ENCODE peak calls at places on chromosome 19, in six cellular contexts. R, C, J, H, B and Q are unnamed samples. For H3K4me1, the result is how much of the 10 kb centered on the place peaks cover.

GRCh38 chr19:49210108-49210900 is 52.7 kb downstream of the TRPM4 start:
- DNase-seq in R (peak), C (no peak), J (no peak), H (peak), B (peak), Q (peak)

GRCh38 chr19:7550987-7551761 is 15.7 kb downstream of the PNPLA6 start:
- DNase-seq in R (peak), C (no peak), J (peak), H (peak), B (peak), Q (peak)

GRCh38 chr19:50510121-50510670 is 795 bp downstream of the JOSD2 start:
- DNase-seq in R (no peak), C (no peak), J (no peak), H (no peak), B (no peak), Q (peak)

GRCh38 chr19:41746593-41747227 is 8.6 kb upstream of the CEACAM6 start:
- DNase-seq in R (peak), C (no peak), J (peak), H (no peak), B (peak), Q (no peak)

GRCh38 chr19:4474504-4475136 is 2.5 kb downstream of the HDGFL2 start:
- DNase-seq in R (peak), C (no peak), J (peak), H (no peak), B (no peak), Q (no peak)

GRCh38 chr19:46466536-46467199 is 4.7 kb downstream of the PNMA8A start:
- DNase-seq in R (peak), C (no peak), J (peak), H (peak), B (no peak), Q (peak)

GRCh38 chr19:43486412-43486811 is 18.1 kb downstream of the PHLDB3 start:
- DNase-seq in R (no peak), C (no peak), J (no peak), H (no peak), B (no peak), Q (no peak)

GRCh38 chr19:23957660-23958281 is 43.1 kb downstream of the ZNF726 start:
- DNase-seq in R (no peak), C (no peak), J (peak), H (no peak), B (peak), Q (no peak)

GRCh38 chr19:4742717-4743646 is 19.3 kb upstream of the DPP9 start:
- DNase-seq in R (no peak), C (no peak), J (no peak), H (no peak), B (no peak), Q (no peak)

GRCh38 chr19:46610851-46611770 is 10.0 kb downstream of the CALM3 start:
- DNase-seq in R (peak), C (no peak), J (peak), H (peak), B (no peak), Q (peak)

GRCh38 chr19:7685546-7686445 is 5.2 kb downstream of the TRAPPC5 start:
- DNase-seq in R (no peak), C (no peak), J (no peak), H (no peak), B (no peak), Q (no peak)

GRCh38 chr19:41870401-41870873 is 6.6 kb upstream of the CD79A start:
- DNase-seq in R (no peak), C (no peak), J (peak), H (no peak), B (peak), Q (no peak)

GRCh38 chr19:19406878-19407639 is 1.6 kb downstream of the GATAD2A start:
- DNase-seq in R (peak), C (no peak), J (peak), H (peak), B (peak), Q (no peak)

GRCh38 chr19:49880162-49880869 is 2.8 kb downstream of the TBC1D17 start:
- DNase-seq in R (no peak), C (no peak), J (no peak), H (no peak), B (no peak), Q (no peak)

GRCh38 chr19:19485161-19485997 is 30.0 kb downstream of the TSSK6 start:
- DNase-seq in R (no peak), C (no peak), J (peak), H (no peak), B (no peak), Q (no peak)

GRCh38 chr19:50450369-50451222 is 17.9 kb downstream of the MYBPC2 start:
- DNase-seq in R (no peak), C (no peak), J (no peak), H (no peak), B (no peak), Q (no peak)

GRCh38 chr19:17972230-17972629 is 5.3 kb downstream of the KCNN1 start:
- DNase-seq in R (no peak), C (no peak), J (no peak), H (no peak), B (no peak), Q (no peak)

GRCh38 chr19:12567951-12568350 is 16.7 kb upstream of the ZNF564 start:
- DNase-seq in R (no peak), C (no peak), J (peak), H (no peak), B (no peak), Q (no peak)

GRCh38 chr19:10433131-10433536 is 12.8 kb downstream of the PDE4A start:
- DNase-seq in R (no peak), C (no peak), J (no peak), H (no peak), B (no peak), Q (no peak)

GRCh38 chr19:10680545-10681135 is 20.6 kb upstream of the QTRT1 start:
- DNase-seq in R (no peak), C (no peak), J (no peak), H (no peak), B (no peak), Q (no peak)

GRCh38 chr19:17026041-17026658 is 460 bp downstream of the CPAMD8 start:
- DNase-seq in R (no peak), C (no peak), J (no peak), H (no peak), B (no peak), Q (no peak)

GRCh38 chr19:42313096-42313839 is at the start of gene TMEM145:
- DNase-seq in R (peak), C (no peak), J (peak), H (no peak), B (peak), Q (peak)

GRCh38 chr19:52492201-52492960 is 35.1 kb upstream of the ZNF808 start:
- DNase-seq in R (no peak), C (no peak), J (no peak), H (no peak), B (no peak), Q (no peak)

GRCh38 chr19:19110410-19111137 is 27.7 kb downstream of the TMEM161A start:
- DNase-seq in R (no peak), C (no peak), J (no peak), H (no peak), B (peak), Q (no peak)

GRCh38 chr19:50358483-50359431 is 6.7 kb downstream of the NAPSA start:
- DNase-seq in R (no peak), C (no peak), J (peak), H (peak), B (no peak), Q (peak)

GRCh38 chr19:42275517-42275916 is 6.5 kb downstream of the CIC start:
- DNase-seq in R (no peak), C (no peak), J (no peak), H (no peak), B (no peak), Q (no peak)

GRCh38 chr19:49343127-49343526 is 7.9 kb downstream of the CD37 start:
- DNase-seq in R (no peak), C (no peak), J (no peak), H (peak), B (no peak), Q (no peak)

GRCh38 chr19:47503823-47504145 is 11.1 kb downstream of the NAPA start:
- DNase-seq in R (no peak), C (no peak), J (no peak), H (no peak), B (no peak), Q (no peak)

GRCh38 chr19:12868540-12869112 is 12.6 kb downstream of the DNASE2 start:
- DNase-seq in R (peak), C (no peak), J (no peak), H (no peak), B (peak), Q (no peak)

GRCh38 chr19:19170053-19170945 is at the start of gene MEF2B:
- DNase-seq in R (peak), C (no peak), J (peak), H (no peak), B (peak), Q (peak)

GRCh38 chr19:45630463-45630862 is 8.7 kb downstream of the EML2 start:
- DNase-seq in R (no peak), C (no peak), J (peak), H (no peak), B (peak), Q (no peak)

GRCh38 chr19:13526552-13526951 is 20.3 kb upstream of the CACNA1A start:
- DNase-seq in R (peak), C (no peak), J (peak), H (no peak), B (peak), Q (no peak)

GRCh38 chr19:46860846-46861690 is at the start of gene ARHGAP35:
- DNase-seq in R (peak), C (no peak), J (no peak), H (no peak), B (no peak), Q (no peak)

GRCh38 chr19:53102186-53102585 is 1.0 kb downstream of the ZNF160 start:
- DNase-seq in R (no peak), C (no peak), J (no peak), H (no peak), B (no peak), Q (no peak)

GRCh38 chr19:35265126-35265995 is 3.4 kb upstream of the USF2 start:
- DNase-seq in R (no peak), C (no peak), J (no peak), H (peak), B (no peak), Q (no peak)

GRCh38 chr19:16470911-16471811 is 609 bp downstream of the EPS15L1 start:
- DNase-seq in R (peak), C (no peak), J (peak), H (no peak), B (no peak), Q (no peak)

GRCh38 chr19:1467512-1468273 is 11.3 kb downstream of the C19orf25 start:
- DNase-seq in R (no peak), C (no peak), J (no peak), H (no peak), B (no peak), Q (no peak)

GRCh38 chr19:30376272-30376671 is 4.1 kb downstream of the ZNF536 start:
- DNase-seq in R (no peak), C (no peak), J (no peak), H (no peak), B (no peak), Q (no peak)

GRCh38 chr19:52200044-52200443 is 10.2 kb downstream of the PPP2R1A start:
- DNase-seq in R (no peak), C (peak), J (peak), H (peak), B (no peak), Q (peak)

GRCh38 chr19:33554821-33555220 is 33.2 kb upstream of the PEPD start:
- DNase-seq in R (no peak), C (no peak), J (no peak), H (peak), B (no peak), Q (no peak)

GRCh38 chr19:33552191-33552927 is 30.8 kb upstream of the PEPD start:
- DNase-seq in R (no peak), C (no peak), J (no peak), H (peak), B (no peak), Q (peak)

GRCh38 chr19:33552928-33553279 is 31.3 kb upstream of the PEPD start:
- DNase-seq in R (no peak), C (no peak), J (no peak), H (peak), B (no peak), Q (no peak)

GRCh38 chr19:33554391-33554790 is 32.8 kb upstream of the PEPD start:
- DNase-seq in R (no peak), C (no peak), J (no peak), H (no peak), B (no peak), Q (no peak)

DNA sequence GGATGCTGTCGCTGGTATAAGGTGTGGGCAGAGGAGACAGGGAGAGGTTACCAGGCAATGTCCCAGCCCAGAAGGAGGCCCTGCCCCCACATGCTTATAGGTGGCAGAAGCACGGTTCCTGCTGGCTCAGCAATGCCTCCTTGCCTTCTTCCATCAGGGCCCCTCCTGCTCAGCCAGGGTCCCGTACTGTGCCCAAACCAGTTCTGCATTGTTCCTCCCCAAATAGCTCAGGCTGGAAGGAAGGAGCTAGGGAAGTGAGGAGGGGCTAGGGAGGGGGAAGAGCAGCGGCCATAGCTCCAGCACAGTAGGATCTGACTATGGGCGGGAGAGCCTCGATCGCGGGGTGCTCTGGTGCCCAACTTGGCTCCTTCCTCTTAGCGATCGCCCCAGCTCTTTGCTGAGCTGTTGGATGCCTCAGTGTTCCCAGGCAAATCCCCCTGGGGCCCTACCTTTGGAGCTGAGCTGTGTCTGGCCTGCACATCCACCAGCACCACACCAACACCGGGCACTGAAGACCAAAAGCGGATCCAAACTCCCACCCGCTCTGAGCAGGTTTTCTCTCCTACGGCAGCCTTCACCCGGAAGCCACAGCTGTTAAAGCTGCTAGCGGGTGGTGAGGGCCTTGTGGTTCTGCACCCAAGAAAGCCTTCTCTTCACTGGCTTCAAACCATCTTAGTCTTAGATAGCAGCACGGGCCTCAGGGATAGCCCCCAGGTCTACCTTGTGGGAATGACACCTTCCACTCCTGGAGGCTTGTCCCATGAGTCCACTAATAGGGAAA is 32.1 kb upstream of the PEPD start:
- DNase-seq in R (no peak), C (no peak), J (no peak), H (peak), B (no peak), Q (no peak)
- H3K4me1 ChIP-seq in R (under half), C (under half), J (under half), H (under half), B (under half), Q (under half)

DNA sequence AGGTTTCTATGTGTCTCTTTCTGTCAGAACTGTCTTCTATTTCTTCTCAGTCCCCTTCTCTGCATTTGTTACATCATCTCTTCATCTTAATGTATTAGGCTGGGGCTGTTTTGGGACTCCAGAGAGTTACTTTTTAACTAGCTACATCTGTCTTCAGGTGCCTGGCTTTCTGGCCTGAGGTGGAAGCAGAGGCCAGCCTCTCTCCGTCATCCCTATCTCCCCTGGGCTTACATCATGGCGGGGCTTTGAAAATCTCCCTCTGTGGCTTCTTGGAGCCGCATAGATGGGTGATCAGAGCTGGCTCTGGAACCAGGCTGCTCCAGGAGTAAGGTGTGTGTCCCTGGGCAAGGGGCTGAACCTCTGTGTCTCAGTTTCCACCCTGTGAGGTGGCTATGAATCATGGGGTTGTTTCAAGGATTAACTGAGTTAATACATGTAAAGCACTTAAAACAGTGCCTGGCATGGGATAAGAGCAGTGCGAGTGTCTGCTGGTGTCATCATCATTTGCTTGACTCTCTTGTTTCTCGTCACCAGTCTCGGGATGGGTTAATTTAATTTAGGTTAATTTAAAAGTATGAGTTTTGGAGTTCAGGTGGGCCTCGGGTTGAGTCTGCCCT is 2.0 kb downstream of the EPN1 start:
- DNase-seq in R (no peak), C (no peak), J (no peak), H (no peak), B (no peak), Q (no peak)
- H3K4me3 ChIP-seq in R (peak), C (peak), J (no peak), H (no peak), B (peak), Q (no peak)

GRCh38 chr19:40681039-40681438 is 9.4 kb downstream of the NUMBL start:
- DNase-seq in R (no peak), C (no peak), J (no peak), H (peak), B (no peak), Q (no peak)

GRCh38 chr19:40684280-40684679 is 6.2 kb downstream of the NUMBL start:
- DNase-seq in R (no peak), C (no peak), J (no peak), H (no peak), B (no peak), Q (no peak)

GRCh38 chr19:40683437-40683836 is 7.0 kb downstream of the NUMBL start:
- DNase-seq in R (no peak), C (no peak), J (no peak), H (no peak), B (no peak), Q (no peak)

GRCh38 chr19:40685016-40685526 is 5.4 kb downstream of the NUMBL start:
- DNase-seq in R (no peak), C (no peak), J (no peak), H (no peak), B (no peak), Q (no peak)

DNA sequence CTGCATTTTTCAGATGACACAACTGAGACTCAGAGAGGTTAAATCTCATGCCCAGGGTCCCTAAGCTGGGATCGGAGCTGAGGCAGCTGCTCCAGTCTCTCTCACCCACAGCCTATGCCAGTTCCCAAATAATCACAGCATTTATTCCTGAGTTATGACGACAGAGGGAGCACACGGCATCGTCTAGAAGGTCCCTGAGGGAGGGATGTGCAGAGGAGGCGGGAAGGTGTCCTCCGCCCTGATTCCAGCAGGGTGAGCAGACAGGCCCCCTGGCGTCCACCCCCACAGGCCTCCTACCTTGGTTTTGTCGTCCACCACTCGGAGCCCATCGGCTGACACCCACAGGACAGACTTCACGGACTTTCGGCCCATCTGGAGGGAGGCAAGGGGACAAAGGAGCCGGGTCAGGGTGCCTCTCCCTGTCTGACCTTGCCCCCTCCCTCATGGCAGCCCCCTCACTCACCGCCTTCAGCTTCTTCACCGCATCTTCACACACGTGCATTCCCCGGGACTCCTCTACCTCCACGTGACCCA is 8.0 kb downstream of the NUMBL start:
- DNase-seq in R (no peak), C (no peak), J (no peak), H (no peak), B (no peak), Q (no peak)
- H3K4me1 ChIP-seq in R (under half), C (under half), J (under half), H (under half), B (under half), Q (under half)

DNA sequence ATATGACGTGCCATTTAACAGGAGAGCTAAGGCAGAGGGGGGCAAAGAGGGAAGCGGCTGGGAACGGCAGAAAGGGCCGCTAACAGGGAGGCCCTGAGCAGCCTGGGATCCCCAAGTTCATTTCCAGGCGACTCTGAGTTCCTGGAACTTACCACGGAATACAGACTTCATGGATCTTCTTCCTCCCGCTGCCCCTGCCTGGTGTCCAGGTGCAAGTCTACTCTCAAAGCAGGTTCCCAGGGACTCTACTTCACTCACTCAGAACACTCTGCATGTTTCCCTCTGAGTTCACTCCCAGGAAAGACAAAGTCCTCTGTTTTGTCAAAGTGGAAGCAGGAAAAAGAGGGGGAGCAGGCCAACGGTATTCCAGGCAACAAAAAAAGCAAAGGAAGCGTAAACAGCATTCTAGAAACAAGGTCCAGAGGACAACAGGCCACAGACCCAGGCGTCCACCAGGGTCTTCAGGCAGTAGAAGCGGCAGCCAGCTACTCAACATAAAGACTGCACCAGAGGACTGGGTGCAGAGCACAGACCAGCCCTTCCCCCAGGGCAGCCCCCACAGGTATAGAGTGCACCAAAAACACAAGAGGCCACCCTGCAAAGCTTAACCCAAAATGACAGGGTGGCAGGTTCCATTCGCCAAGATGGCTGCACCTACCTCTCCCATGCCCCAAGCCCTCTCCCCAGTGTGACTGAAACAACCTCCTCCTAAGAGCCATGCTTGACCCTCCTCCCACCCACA is 3.0 kb downstream of the MIER2 start:
- DNase-seq in R (no peak), C (no peak), J (no peak), H (peak), B (no peak), Q (no peak)
- H3K4me3 ChIP-seq in R (no peak), C (peak), J (no peak), H (peak), B (no peak), Q (no peak)

GRCh38 chr19:6230991-6231448 is 48.8 kb downstream of the MLLT1 start:
- DNase-seq in R (no peak), C (no peak), J (no peak), H (no peak), B (no peak), Q (no peak)
- H3K4me1 ChIP-seq in R (under half), C (under half), J (under half), H (half or more), B (under half), Q (under half)